ENCODE peak calls at places on chromosomes 2 and 18, in seven cellular contexts. V is upper lobe of right lung, D is astrocyte of the spinal cord, G is adrenal gland, O is psoas muscle, B is Calu3, A is fibroblast of villous mesenchyme. M is an unnamed sample.

GRCh38 chr2:170215019-170215418 is 37.1 kb downstream of the MYO3B start:
- DNase-seq in V (no peak), D (no peak), G (no peak), O (no peak), B (no peak), A (no peak), M (no peak)

GRCh38 chr2:120904379-120904778 is 168.7 kb downstream of the GLI2 start:
- DNase-seq in V (no peak), D (no peak), G (no peak), O (peak), B (no peak), A (no peak), M (no peak)

GRCh38 chr2:19685713-19686112 is 216.1 kb downstream of the TTC32 start:
- DNase-seq in V (no peak), D (no peak), G (no peak), O (no peak), B (no peak), A (no peak), M (no peak)

GRCh38 chr2:18623782-18624181 is 34.4 kb upstream of the NT5C1B start:
- DNase-seq in V (no peak), D (peak), G (no peak), O (no peak), B (no peak), A (peak), M (no peak)

GRCh38 chr2:206443735-206444527 is 599 bp downstream of the ADAM23 start:
- DNase-seq in V (no peak), D (peak), G (no peak), O (peak), B (peak), A (peak), M (peak)

GRCh38 chr18:78492813-78493371 is 486.7 kb upstream of the SALL3 start:
- DNase-seq in V (no peak), D (no peak), G (no peak), O (no peak), B (no peak), A (no peak), M (no peak)

GRCh38 chr2:162297925-162298552 is 20.4 kb downstream of the IFIH1 start:
- DNase-seq in V (no peak), D (peak), G (peak), O (no peak), B (peak), A (peak), M (no peak)

GRCh38 chr2:202376460-202377307 is 557 bp downstream of the BMPR2 start:
- DNase-seq in V (peak), D (no peak), G (peak), O (peak), B (peak), A (peak), M (peak)

GRCh38 chr2:69559696-69560482 is 83.7 kb downstream of the AAK1 start:
- DNase-seq in V (no peak), D (peak), G (peak), O (no peak), B (peak), A (peak), M (no peak)

GRCh38 chr2:215531284-215531683 is 95.4 kb upstream of the FN1 start:
- DNase-seq in V (no peak), D (peak), G (no peak), O (no peak), B (peak), A (peak), M (no peak)

GRCh38 chr2:191228333-191228732 is 16.9 kb upstream of the MYO1B start:
- DNase-seq in V (no peak), D (no peak), G (no peak), O (no peak), B (no peak), A (no peak), M (no peak)

GRCh38 chr2:164504253-164504652 is 117.0 kb downstream of the GRB14 start:
- DNase-seq in V (no peak), D (no peak), G (no peak), O (no peak), B (peak), A (no peak), M (no peak)

GRCh38 chr2:140027320-140027719 is 1247.1 kb upstream of the NXPH2 start:
- DNase-seq in V (no peak), D (no peak), G (no peak), O (no peak), B (no peak), A (no peak), M (no peak)

GRCh38 chr2:136135924-136136906 is 18.3 kb upstream of the CXCR4 start:
- DNase-seq in V (no peak), D (no peak), G (peak), O (no peak), B (no peak), A (no peak), M (no peak)

GRCh38 chr18:22228930-22229329 is 59.5 kb downstream of the GATA6 start:
- DNase-seq in V (no peak), D (no peak), G (no peak), O (no peak), B (no peak), A (no peak), M (no peak)

GRCh38 chr2:175854665-175855064 is 147.4 kb downstream of the LNPK start:
- DNase-seq in V (no peak), D (peak), G (no peak), O (peak), B (no peak), A (peak), M (peak)

GRCh38 chr2:11367170-11367569 is 22.7 kb upstream of the ROCK2 start:
- DNase-seq in V (no peak), D (no peak), G (no peak), O (no peak), B (no peak), A (no peak), M (no peak)
- TF ChIP-seq CTCF in V (no peak), D (no peak), G (no peak), O (no peak), B (no peak), A (no peak), M (no peak)

GRCh38 chr2:134248913-134249312 is 5.0 kb upstream of the MGAT5 start:
- DNase-seq in V (no peak), D (no peak), G (no peak), O (no peak), B (no peak), A (no peak), M (no peak)
- TF ChIP-seq CTCF in V (no peak), D (no peak), G (no peak), O (no peak), B (no peak), A (no peak), M (no peak)

GRCh38 chr18:34350778-34351177 is 126.1 kb upstream of the NOL4 start:
- DNase-seq in V (peak), D (no peak), G (no peak), O (no peak), B (no peak), A (no peak), M (no peak)

GRCh38 chr18:34357944-34358580 is 133.3 kb upstream of the NOL4 start:
- DNase-seq in V (no peak), D (no peak), G (no peak), O (no peak), B (no peak), A (no peak), M (no peak)

GRCh38 chr18:34354351-34354750 is 129.6 kb upstream of the NOL4 start:
- DNase-seq in V (no peak), D (no peak), G (no peak), O (no peak), B (no peak), A (no peak), M (no peak)

GRCh38 chr18:34352385-34353163 is 127.9 kb upstream of the NOL4 start:
- DNase-seq in V (no peak), D (peak), G (no peak), O (no peak), B (no peak), A (peak), M (no peak)
- TF ChIP-seq CTCF in V (peak), D (peak), G (no peak), O (peak), B (peak), A (no peak), M (peak)

DNA sequence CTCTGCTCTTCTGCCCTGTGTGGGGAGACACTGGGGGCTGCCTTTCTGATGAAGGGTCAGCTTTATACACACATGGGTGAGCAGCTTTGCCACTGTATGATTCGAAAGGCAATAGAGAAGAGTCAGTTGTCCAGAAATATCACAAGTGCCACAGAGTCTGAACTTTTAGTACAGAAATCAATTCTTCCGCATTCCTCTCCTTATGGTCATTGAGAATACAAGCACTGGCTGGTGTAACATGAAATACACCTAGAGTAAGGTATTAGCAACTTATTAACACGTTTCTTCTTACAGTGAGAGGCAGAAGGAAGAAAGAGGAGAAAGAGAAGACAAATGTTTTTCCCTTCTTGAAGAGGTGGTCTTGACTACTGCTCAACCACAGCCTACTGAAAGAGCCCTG is 579.2 kb downstream of the ZEB2 start:
- DNase-seq in V (no peak), D (no peak), G (no peak), O (no peak), B (peak), A (no peak), M (no peak)
- TF ChIP-seq CTCF in V (no peak), D (no peak), G (no peak), O (no peak), B (no peak), A (no peak), M (no peak)

GRCh38 chr2:68214381-68214780 is 38.0 kb downstream of the PPP3R1 start:
- DNase-seq in V (no peak), D (no peak), G (no peak), O (no peak), B (no peak), A (no peak), M (no peak)

GRCh38 chr2:68217729-68218128 is 34.6 kb downstream of the PPP3R1 start:
- DNase-seq in V (no peak), D (no peak), G (no peak), O (no peak), B (no peak), A (no peak), M (no peak)

GRCh38 chr2:68222287-68222686 is 30.0 kb downstream of the PPP3R1 start:
- DNase-seq in V (no peak), D (no peak), G (no peak), O (no peak), B (no peak), A (no peak), M (no peak)

GRCh38 chr2:68216454-68217310 is 35.6 kb downstream of the PPP3R1 start:
- DNase-seq in V (no peak), D (no peak), G (peak), O (no peak), B (no peak), A (no peak), M (no peak)

DNA sequence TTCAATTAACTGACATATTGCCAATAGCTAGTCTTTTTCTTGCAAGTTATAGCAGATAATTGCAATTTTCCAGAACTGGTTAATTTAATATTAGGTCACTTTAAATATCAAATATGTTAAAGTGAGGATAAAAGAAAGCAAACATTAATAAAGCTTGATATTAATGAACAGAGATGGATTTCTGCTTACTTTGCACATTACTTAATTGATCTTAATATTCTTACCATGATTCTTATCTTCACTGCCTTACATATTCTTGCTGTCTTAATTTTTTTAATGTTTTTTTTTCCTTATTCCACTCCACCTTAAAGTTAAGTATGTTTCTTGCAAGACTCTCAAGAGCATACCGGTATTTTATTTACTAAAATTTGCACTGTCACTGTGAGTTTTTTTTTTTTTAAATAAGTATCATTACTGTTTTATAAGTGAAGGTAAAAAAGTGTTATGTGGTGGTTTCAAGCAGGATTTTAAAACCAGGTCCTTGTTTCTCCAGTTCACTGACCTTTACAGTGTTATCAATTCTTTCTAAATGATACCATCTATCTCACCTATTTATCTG is 33.9 kb downstream of the PPP3R1 start:
- DNase-seq in V (no peak), D (no peak), G (no peak), O (no peak), B (no peak), A (no peak), M (no peak)
- TF ChIP-seq CTCF in V (no peak), D (no peak), G (no peak), O (no peak), B (no peak), A (no peak), M (no peak)

GRCh38 chr2:173751245-173751975 is 213.8 kb downstream of the SP3 start:
- DNase-seq in V (no peak), D (no peak), G (no peak), O (no peak), B (no peak), A (no peak), M (no peak)

GRCh38 chr2:173750831-173751230 is 214.3 kb downstream of the SP3 start:
- DNase-seq in V (no peak), D (no peak), G (no peak), O (no peak), B (no peak), A (no peak), M (no peak)

GRCh38 chr2:173750332-173750731 is 214.8 kb downstream of the SP3 start:
- DNase-seq in V (no peak), D (peak), G (no peak), O (no peak), B (no peak), A (peak), M (peak)

GRCh38 chr2:173749315-173749714 is 215.9 kb downstream of the SP3 start:
- DNase-seq in V (no peak), D (peak), G (no peak), O (no peak), B (no peak), A (peak), M (no peak)

GRCh38 chr2:173747037-173747436 is 218.1 kb downstream of the SP3 start:
- DNase-seq in V (no peak), D (no peak), G (no peak), O (no peak), B (no peak), A (no peak), M (peak)
- TF ChIP-seq CTCF in V (no peak), D (no peak), G (no peak), O (no peak), B (no peak), A (no peak), M (no peak)

GRCh38 chr2:237968048-237968862 is 1.4 kb downstream of the UBE2F start:
- DNase-seq in V (peak), D (peak), G (peak), O (no peak), B (no peak), A (peak), M (no peak)
- TF ChIP-seq CTCF in V (no peak), D (no peak), G (no peak), O (no peak), B (no peak), A (no peak), M (no peak)

M was measured in glutamatergic neuron.